ENCODE peak calls at places on chromosomes 5 and 9, in four cellular contexts. One of them, this sample, is unnamed.

GRCh38 chr5:131413605-131414559 is 150.0 kb downstream of the CDC42SE2 start:
- DNase-seq in C1 segment of cervical spinal cord: no peak
- DNase-seq in RPMI8226: no peak
- DNase-seq in activated T-helper 1 cell treated with anti-CD3 and anti-CD28 coated beads, Interleukin-2, amount 50 U/mL, for 16 hours: no peak
- DNase-seq in this sample: no peak

GRCh38 chr5:178625679-178626483 is 969 bp downstream of the CLK4 start:
- DNase-seq in activated T-helper 1 cell treated with anti-CD3 and anti-CD28 coated beads, Interleukin-2, amount 50 U/mL, for 16 hours: no peak
- DNase-seq in C1 segment of cervical spinal cord: peak
- DNase-seq in RPMI8226: no peak
- DNase-seq in this sample: peak

GRCh38 chr9:71355884-71356283 is 234.5 kb upstream of the TRPM3 start:
- DNase-seq in RPMI8226: no peak
- DNase-seq in activated T-helper 1 cell treated with anti-CD3 and anti-CD28 coated beads, Interleukin-2, amount 50 U/mL, for 16 hours: no peak
- DNase-seq in C1 segment of cervical spinal cord: no peak
- DNase-seq in this sample: no peak

GRCh38 chr9:134350416-134350994 is 24.2 kb downstream of the RXRA start:
- DNase-seq in RPMI8226: no peak
- DNase-seq in activated T-helper 1 cell treated with anti-CD3 and anti-CD28 coated beads, Interleukin-2, amount 50 U/mL, for 16 hours: no peak
- DNase-seq in C1 segment of cervical spinal cord: no peak
- DNase-seq in this sample: no peak

GRCh38 chr5:18850159-18850558 is 1137.8 kb downstream of the CDH18 start:
- DNase-seq in activated T-helper 1 cell treated with anti-CD3 and anti-CD28 coated beads, Interleukin-2, amount 50 U/mL, for 16 hours: no peak
- DNase-seq in C1 segment of cervical spinal cord: no peak
- DNase-seq in RPMI8226: no peak
- DNase-seq in this sample: no peak

GRCh38 chr5:626850-627249 is 14.7 kb downstream of the CEP72 start:
- DNase-seq in RPMI8226: no peak
- DNase-seq in activated T-helper 1 cell treated with anti-CD3 and anti-CD28 coated beads, Interleukin-2, amount 50 U/mL, for 16 hours: no peak
- DNase-seq in C1 segment of cervical spinal cord: no peak
- DNase-seq in this sample: no peak

GRCh38 chr5:77282337-77283027 is 72.0 kb downstream of the PDE8B start:
- DNase-seq in activated T-helper 1 cell treated with anti-CD3 and anti-CD28 coated beads, Interleukin-2, amount 50 U/mL, for 16 hours: no peak
- DNase-seq in C1 segment of cervical spinal cord: no peak
- DNase-seq in RPMI8226: no peak
- DNase-seq in this sample: no peak

GRCh38 chr9:119215651-119216050 is 153.6 kb downstream of the BRINP1 start:
- DNase-seq in RPMI8226: no peak
- DNase-seq in activated T-helper 1 cell treated with anti-CD3 and anti-CD28 coated beads, Interleukin-2, amount 50 U/mL, for 16 hours: no peak
- DNase-seq in C1 segment of cervical spinal cord: no peak
- DNase-seq in this sample: no peak

GRCh38 chr9:69121155-69122085 is 52.7 kb upstream of the TJP2 start:
- DNase-seq in C1 segment of cervical spinal cord: peak
- DNase-seq in activated T-helper 1 cell treated with anti-CD3 and anti-CD28 coated beads, Interleukin-2, amount 50 U/mL, for 16 hours: peak
- DNase-seq in RPMI8226: peak
- DNase-seq in this sample: no peak

GRCh38 chr9:98997580-98997979 is 53.9 kb downstream of the COL15A1 start:
- DNase-seq in activated T-helper 1 cell treated with anti-CD3 and anti-CD28 coated beads, Interleukin-2, amount 50 U/mL, for 16 hours: no peak
- DNase-seq in RPMI8226: peak
- DNase-seq in C1 segment of cervical spinal cord: no peak
- DNase-seq in this sample: no peak

GRCh38 chr5:36878421-36879088 is 2.0 kb downstream of the NIPBL start:
- DNase-seq in RPMI8226: no peak
- DNase-seq in C1 segment of cervical spinal cord: no peak
- DNase-seq in activated T-helper 1 cell treated with anti-CD3 and anti-CD28 coated beads, Interleukin-2, amount 50 U/mL, for 16 hours: no peak
- DNase-seq in this sample: no peak

GRCh38 chr9:88818495-88819201 is 172.6 kb upstream of the S1PR3 start:
- DNase-seq in RPMI8226: no peak
- DNase-seq in activated T-helper 1 cell treated with anti-CD3 and anti-CD28 coated beads, Interleukin-2, amount 50 U/mL, for 16 hours: no peak
- DNase-seq in C1 segment of cervical spinal cord: no peak
- DNase-seq in this sample: no peak

GRCh38 chr5:179762079-179762780 is 29.6 kb downstream of the MAML1 start:
- DNase-seq in C1 segment of cervical spinal cord: no peak
- DNase-seq in RPMI8226: peak
- DNase-seq in activated T-helper 1 cell treated with anti-CD3 and anti-CD28 coated beads, Interleukin-2, amount 50 U/mL, for 16 hours: no peak
- DNase-seq in this sample: no peak

GRCh38 chr9:133701981-133702797 is 36.0 kb downstream of the SARDH start:
- DNase-seq in RPMI8226: peak
- DNase-seq in activated T-helper 1 cell treated with anti-CD3 and anti-CD28 coated beads, Interleukin-2, amount 50 U/mL, for 16 hours: peak
- DNase-seq in C1 segment of cervical spinal cord: no peak
- DNase-seq in this sample: no peak

GRCh38 chr5:66710557-66710956 is 114.4 kb downstream of the MAST4 start:
- DNase-seq in RPMI8226: no peak
- DNase-seq in activated T-helper 1 cell treated with anti-CD3 and anti-CD28 coated beads, Interleukin-2, amount 50 U/mL, for 16 hours: no peak
- DNase-seq in C1 segment of cervical spinal cord: no peak
- DNase-seq in this sample: no peak

GRCh38 chr5:100584889-100585288 is 49.7 kb downstream of the FAM174A start:
- DNase-seq in C1 segment of cervical spinal cord: no peak
- DNase-seq in activated T-helper 1 cell treated with anti-CD3 and anti-CD28 coated beads, Interleukin-2, amount 50 U/mL, for 16 hours: no peak
- DNase-seq in RPMI8226: no peak
- DNase-seq in this sample: no peak

GRCh38 chr9:7045361-7045760 is 287.6 kb downstream of the KDM4C start:
- DNase-seq in C1 segment of cervical spinal cord: no peak
- DNase-seq in activated T-helper 1 cell treated with anti-CD3 and anti-CD28 coated beads, Interleukin-2, amount 50 U/mL, for 16 hours: no peak
- DNase-seq in RPMI8226: no peak
- DNase-seq in this sample: no peak

GRCh38 chr9:114280636-114281315 is 42.1 kb upstream of the ORM1 start:
- DNase-seq in C1 segment of cervical spinal cord: no peak
- DNase-seq in RPMI8226: no peak
- DNase-seq in activated T-helper 1 cell treated with anti-CD3 and anti-CD28 coated beads, Interleukin-2, amount 50 U/mL, for 16 hours: no peak
- DNase-seq in this sample: no peak

GRCh38 chr9:110189559-110190311 is 18.2 kb downstream of the C9orf152 start:
- DNase-seq in C1 segment of cervical spinal cord: no peak
- DNase-seq in activated T-helper 1 cell treated with anti-CD3 and anti-CD28 coated beads, Interleukin-2, amount 50 U/mL, for 16 hours: no peak
- DNase-seq in RPMI8226: no peak
- DNase-seq in this sample: no peak

GRCh38 chr5:68368686-68369359 is 153.3 kb downstream of the PIK3R1 start:
- DNase-seq in activated T-helper 1 cell treated with anti-CD3 and anti-CD28 coated beads, Interleukin-2, amount 50 U/mL, for 16 hours: no peak
- DNase-seq in RPMI8226: peak
- DNase-seq in C1 segment of cervical spinal cord: no peak
- DNase-seq in this sample: no peak

GRCh38 chr5:68007446-68007845 is 208.1 kb upstream of the PIK3R1 start:
- DNase-seq in RPMI8226: no peak
- DNase-seq in activated T-helper 1 cell treated with anti-CD3 and anti-CD28 coated beads, Interleukin-2, amount 50 U/mL, for 16 hours: no peak
- DNase-seq in C1 segment of cervical spinal cord: no peak
- DNase-seq in this sample: no peak

GRCh38 chr9:90451804-90452203 is 190.8 kb downstream of the DIRAS2 start:
- DNase-seq in activated T-helper 1 cell treated with anti-CD3 and anti-CD28 coated beads, Interleukin-2, amount 50 U/mL, for 16 hours: no peak
- DNase-seq in C1 segment of cervical spinal cord: no peak
- DNase-seq in RPMI8226: no peak
- DNase-seq in this sample: no peak

GRCh38 chr5:171600736-171601265 is 181.4 kb downstream of the FGF18 start:
- DNase-seq in activated T-helper 1 cell treated with anti-CD3 and anti-CD28 coated beads, Interleukin-2, amount 50 U/mL, for 16 hours: no peak
- DNase-seq in RPMI8226: peak
- DNase-seq in C1 segment of cervical spinal cord: no peak
- DNase-seq in this sample: no peak

This sample was measured in stimulated activated CD8-positive, alpha-beta memory T cell treated with anti-CD3 and anti-CD28 coated beads, Interleukin-15, amount 100 ng/mL, for 1 hour.